ENCODE peak calls at places on chromosomes 1 and 21, in five cellular contexts. Y is heart left ventricle, V is GM12865, I is HepG2, S is sigmoid colon. G is an unnamed sample.

GRCh38 chr1:210298296-210298695 is 30.4 kb upstream of the HHAT start:
- DNase-seq in Y (no peak), V (no peak), I (no peak), S (no peak), G (no peak)

GRCh38 chr1:59994302-59995198 is 68.0 kb upstream of the CYP2J2 start:
- DNase-seq in Y (peak; percentile 21), V (no peak), I (no peak), S (no peak), G (no peak)

GRCh38 chr1:55970711-55971110 is 608.7 kb downstream of the PLPP3 start:
- DNase-seq in Y (no peak), V (no peak), I (no peak), S (no peak), G (no peak)

GRCh38 chr1:24141311-24141997 is 1.5 kb downstream of the IL22RA1 start:
- DNase-seq in Y (no peak), V (no peak), I (peak; percentile 49), S (no peak), G (no peak)

GRCh38 chr1:7646981-7647901 is 123.9 kb upstream of the VAMP3 start:
- DNase-seq in Y (peak; percentile 56), V (peak; percentile 59), I (no peak), S (peak; percentile 84), G (peak; percentile 64)

GRCh38 chr1:22171951-22172715 is 29.2 kb upstream of the WNT4 start:
- DNase-seq in Y (no peak), V (no peak), I (no peak), S (no peak), G (no peak)

GRCh38 chr21:46078322-46078981 is 19.5 kb upstream of the COL6A2 start:
- DNase-seq in Y (peak; percentile 8), V (no peak), I (no peak), S (peak; percentile 58), G (no peak)

GRCh38 chr21:44694776-44695175 is 2.2 kb upstream of the KRTAP10-12 start:
- DNase-seq in Y (no peak), V (no peak), I (no peak), S (no peak), G (no peak)

GRCh38 chr21:36887983-36888382 is 78.5 kb downstream of the HLCS start:
- DNase-seq in Y (no peak), V (no peak), I (no peak), S (no peak), G (no peak)

GRCh38 chr1:95386371-95386770 is 152.4 kb downstream of the RWDD3 start:
- DNase-seq in Y (no peak), V (no peak), I (no peak), S (no peak), G (no peak)

GRCh38 chr1:12166834-12167492 is at the start of gene TNFRSF1B:
- DNase-seq in Y (peak; percentile 82), V (peak; percentile 84), I (no peak), S (peak; percentile 80), G (peak; percentile 60)

GRCh38 chr1:29865051-29865450 is 628.7 kb downstream of the PTPRU start:
- DNase-seq in Y (no peak), V (no peak), I (no peak), S (no peak), G (no peak)

GRCh38 chr1:247440001-247440620 is 17.8 kb downstream of the OR2B11 start:
- DNase-seq in Y (no peak), V (peak; percentile 85), I (no peak), S (no peak), G (no peak)

GRCh38 chr21:14968029-14968428 is 96.8 kb downstream of the NRIP1 start:
- DNase-seq in Y (no peak), V (no peak), I (no peak), S (no peak), G (no peak)

GRCh38 chr1:40232444-40232843 is 15.3 kb upstream of the TMCO2 start:
- DNase-seq in Y (no peak), V (peak; percentile 98), I (no peak), S (no peak), G (no peak)

GRCh38 chr1:27724961-27725373 is 794 bp upstream of the FAM76A start:
- DNase-seq in Y (peak; percentile 19), V (peak; percentile 72), I (peak; percentile 68), S (peak; percentile 63), G (peak; percentile 24)

DNA sequence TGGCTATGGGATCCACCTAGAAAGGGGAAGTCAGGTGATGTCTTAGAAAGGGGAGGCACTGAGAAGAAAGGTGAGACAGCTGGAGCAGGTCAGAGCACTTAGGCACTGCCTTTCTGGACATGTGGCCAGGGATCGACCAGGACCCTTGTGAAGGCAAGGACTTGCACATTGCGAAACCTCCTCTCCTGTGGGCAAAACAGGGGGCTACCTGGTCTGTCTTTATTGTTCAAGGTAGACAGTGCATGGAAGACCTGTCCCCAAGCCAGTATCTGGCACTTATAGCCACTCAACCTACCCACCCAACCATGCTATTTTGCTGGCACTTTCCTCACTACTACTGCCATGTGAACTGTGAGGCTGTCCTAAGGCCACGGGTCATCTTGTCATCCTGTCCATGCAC is 67.2 kb downstream of the NAV1 start:
- DNase-seq in Y (no peak), V (no peak), I (no peak), S (no peak), G (peak; percentile 87)
- H3K4me3 ChIP-seq in Y (no peak overlapping the region), V (no peak overlapping the region), I (no peak overlapping the region), S (no peak overlapping the region), G (no peak overlapping the region)

GRCh38 chr1:155091071-155092051 is 12.7 kb downstream of the EFNA3 start:
- DNase-seq in Y (peak; percentile 73), V (peak; percentile 76), I (peak; percentile 78), S (peak; percentile 89), G (peak; percentile 74)
- H3K4me3 ChIP-seq in Y (no peak overlapping the region), V (no peak overlapping the region), I (peak overlapping the region; percentile 9), S (no peak overlapping the region), G (no peak overlapping the region)

GRCh38 chr1:154326546-154327465 is 1.5 kb downstream of the ATP8B2 start:
- DNase-seq in Y (peak; percentile 38), V (no peak), I (no peak), S (peak; percentile 91), G (no peak)

GRCh38 chr1:154328318-154329151 is 3.2 kb downstream of the ATP8B2 start:
- DNase-seq in Y (peak; percentile 86), V (peak; percentile 80), I (no peak), S (peak; percentile 94), G (peak; percentile 90)

GRCh38 chr1:154329152-154329521 is 3.8 kb downstream of the ATP8B2 start:
- DNase-seq in Y (no peak), V (no peak), I (no peak), S (no peak), G (peak; percentile 8)

GRCh38 chr1:154325583-154326545 is 539 bp downstream of the ATP8B2 start:
- DNase-seq in Y (peak; percentile 79), V (peak; percentile 43), I (peak; percentile 82), S (peak; percentile 86), G (peak; percentile 51)

GRCh38 chr1:154327466-154328317 is 2.4 kb downstream of the ATP8B2 start:
- DNase-seq in Y (no peak), V (peak; percentile 70), I (no peak), S (no peak), G (peak; percentile 16)
- H3K4me3 ChIP-seq in Y (peak overlapping the region; percentile 48), V (peak overlapping the region; percentile 62), I (no peak overlapping the region), S (peak overlapping the region; percentile 52), G (no peak overlapping the region)

DNA sequence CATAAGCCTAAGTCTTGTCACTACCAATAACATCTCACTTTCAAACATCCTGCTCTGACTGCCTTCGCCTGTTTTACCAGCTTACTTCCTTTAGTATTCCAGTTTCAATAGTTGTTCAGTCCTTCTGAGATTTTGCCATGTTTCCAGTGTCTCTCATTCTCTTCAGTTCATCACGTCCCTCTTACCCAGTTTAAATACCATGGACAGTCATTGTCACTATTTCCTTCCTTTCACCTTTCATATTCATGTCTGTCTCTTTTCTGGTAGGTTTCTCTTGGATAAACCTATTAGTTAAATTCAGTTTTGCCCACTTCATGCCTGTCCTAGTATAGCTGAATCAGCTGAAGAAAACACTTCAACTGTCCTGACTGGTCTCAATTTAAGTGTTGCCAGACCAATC is 5.9 kb downstream of the ATF6 start:
- DNase-seq in Y (no peak), V (no peak), I (no peak), S (no peak), G (no peak)
- H3K4me3 ChIP-seq in Y (no peak overlapping the region), V (no peak overlapping the region), I (no peak overlapping the region), S (no peak overlapping the region), G (no peak overlapping the region)

GRCh38 chr1:207959995-207960745 is 49.2 kb upstream of the CD34 start:
- DNase-seq in Y (no peak), V (no peak), I (no peak), S (no peak), G (no peak)

GRCh38 chr1:207958376-207959139 is 47.6 kb upstream of the CD34 start:
- DNase-seq in Y (no peak), V (no peak), I (no peak), S (no peak), G (no peak)

GRCh38 chr1:207956976-207957375 is 46.1 kb upstream of the CD34 start:
- DNase-seq in Y (no peak), V (no peak), I (no peak), S (no peak), G (no peak)

GRCh38 chr1:207962716-207963428 is 51.9 kb upstream of the CD34 start:
- DNase-seq in Y (peak; percentile 66), V (peak; percentile 19), I (no peak), S (peak; percentile 85), G (no peak)

DNA sequence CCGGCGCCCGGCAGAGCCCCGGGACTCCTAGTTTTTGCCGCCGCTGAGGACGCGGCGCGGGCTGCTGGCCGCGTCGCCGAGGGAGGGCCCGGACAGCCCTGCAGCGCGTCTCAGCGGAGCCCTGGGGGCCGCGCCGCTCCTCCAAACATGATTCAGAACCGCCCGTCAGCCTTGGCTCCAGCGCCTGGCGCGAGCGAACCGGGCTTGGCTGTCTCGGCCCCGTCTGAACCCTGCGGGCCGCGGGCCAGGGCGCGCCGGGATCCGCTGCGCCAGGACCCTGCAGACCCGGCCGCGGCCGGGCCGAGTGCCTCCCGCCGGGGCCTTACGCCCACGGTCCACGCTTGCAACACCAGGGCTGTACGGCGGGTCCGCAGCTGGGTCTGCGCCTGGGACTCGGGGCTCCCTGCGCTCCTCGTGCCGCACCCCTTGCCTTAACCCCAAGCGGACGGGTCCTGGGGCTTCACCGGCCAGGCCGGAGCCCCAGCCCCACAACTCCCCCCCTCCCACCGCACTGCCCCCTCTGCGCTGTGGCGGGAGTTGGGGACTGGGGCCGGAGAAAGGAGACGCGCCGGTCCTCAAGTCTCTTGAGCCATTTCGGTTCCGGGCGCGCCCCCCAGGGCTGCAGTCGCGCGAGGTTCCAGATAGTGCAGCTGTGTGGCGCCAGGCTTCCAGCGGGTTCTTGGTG is 48.4 kb upstream of the CD34 start:
- DNase-seq in Y (peak; percentile 86), V (no peak), I (no peak), S (peak; percentile 94), G (peak; percentile 73)
- H3K4me3 ChIP-seq in Y (peak overlapping the region; percentile 57), V (no peak overlapping the region), I (no peak overlapping the region), S (peak overlapping the region; percentile 49), G (peak overlapping the region; percentile 8)

GRCh38 chr1:201128476-201128875 is 1.5 kb upstream of the ASCL5 start:
- DNase-seq in Y (no peak), V (no peak), I (no peak), S (no peak), G (no peak)
- H3K4me3 ChIP-seq in Y (no peak overlapping the region), V (no peak overlapping the region), I (no peak overlapping the region), S (no peak overlapping the region), G (no peak overlapping the region)

DNA sequence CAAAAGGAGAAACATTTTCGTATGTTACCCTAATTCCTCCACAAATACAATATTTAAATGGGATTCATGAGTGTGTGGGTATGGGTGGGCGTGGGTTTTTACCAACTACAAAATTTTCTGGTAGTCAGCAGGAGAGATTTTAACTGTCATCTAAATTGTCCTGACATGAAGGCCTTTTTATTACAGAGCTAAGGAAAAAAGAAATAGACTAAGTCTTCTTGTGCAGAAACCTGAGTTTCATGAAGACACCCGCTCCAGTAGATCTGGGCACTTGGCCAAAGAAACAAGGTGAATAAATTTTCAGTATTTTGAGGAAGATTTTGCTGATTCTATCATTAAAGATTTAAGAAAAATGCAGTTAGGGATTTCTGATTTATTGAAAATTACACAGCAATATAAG is 772 bp downstream of the RGS18 start:
- DNase-seq in Y (no peak), V (no peak), I (no peak), S (no peak), G (no peak)
- H3K4me3 ChIP-seq in Y (peak overlapping the region; percentile 0), V (no peak overlapping the region), I (no peak overlapping the region), S (no peak overlapping the region), G (no peak overlapping the region)

G was measured in thyroid gland.